ENCODE peak calls at places on chromosomes 16 and 17, in four cellular contexts. O is HCT116, A is K562, B is HepG2. I is an unnamed sample.
A peak's percentile ranks its signal among the peaks of the same experiment; 100 is the strongest.

GRCh38 chr16:14486520-14487303 is 143.3 kb downstream of the PARN start:
- DNase-seq in O (peak; percentile 57), A (peak; percentile 85), B (peak; percentile 98), I (peak; percentile 68)

GRCh38 chr17:5557990-5558389 is 26.3 kb downstream of the NLRP1 start:
- DNase-seq in O (no peak), A (no peak), B (no peak), I (no peak)

GRCh38 chr17:82752371-82753200 is 721 bp downstream of the TBCD start:
- DNase-seq in O (no peak), A (peak; percentile 67), B (no peak), I (peak; percentile 84)

GRCh38 chr16:20393801-20394637 is 10.5 kb downstream of the PDILT start:
- DNase-seq in O (no peak), A (no peak), B (no peak), I (no peak)

GRCh38 chr17:28339431-28339830 is 3.9 kb downstream of the TNFAIP1 start:
- DNase-seq in O (no peak), A (no peak), B (no peak), I (no peak)

GRCh38 chr17:81551458-81552243 is 502 bp downstream of the FAAP100 start:
- DNase-seq in O (no peak), A (peak; percentile 86), B (peak; percentile 47), I (peak; percentile 85)

GRCh38 chr17:35073991-35074627 is 10.6 kb upstream of the RFFL start:
- DNase-seq in O (no peak), A (no peak), B (peak; percentile 69), I (no peak)

GRCh38 chr17:45225964-45226530 is 4.4 kb downstream of the FMNL1 start:
- DNase-seq in O (no peak), A (peak; percentile 84), B (no peak), I (no peak)

GRCh38 chr16:68834550-68834949 is 8.8 kb upstream of the TANGO6 start:
- DNase-seq in O (no peak), A (no peak), B (no peak), I (no peak)

GRCh38 chr17:32355649-32356377 is 5.9 kb downstream of the ZNF207 start:
- DNase-seq in O (no peak), A (no peak), B (no peak), I (no peak)

GRCh38 chr16:11499295-11500089 is 87.2 kb downstream of the LITAF start:
- DNase-seq in O (peak; percentile 28), A (no peak), B (no peak), I (peak; percentile 49)

GRCh38 chr16:81614171-81614570 is 164.9 kb upstream of the PLCG2 start:
- DNase-seq in O (no peak), A (no peak), B (no peak), I (no peak)

GRCh38 chr16:30927789-30928378 is 4.5 kb downstream of the FBXL19 start:
- DNase-seq in O (peak; percentile 61), A (peak; percentile 59), B (peak; percentile 61), I (peak; percentile 95)

GRCh38 chr17:69462010-69462409 is 47.5 kb downstream of the MAP2K6 start:
- DNase-seq in O (no peak), A (no peak), B (no peak), I (no peak)

GRCh38 chr17:418421-418751 is 65.8 kb upstream of the RPH3AL start:
- DNase-seq in O (no peak), A (no peak), B (no peak), I (no peak)

GRCh38 chr16:15701975-15702970 is 52.2 kb downstream of the NDE1 start:
- DNase-seq in O (no peak), A (no peak), B (no peak), I (no peak)

GRCh38 chr17:29084476-29085148 is 41.7 kb downstream of the PIPOX start:
- DNase-seq in O (no peak), A (no peak), B (no peak), I (peak; percentile 90)

GRCh38 chr17:48470388-48471034 is 40.5 kb upstream of the SKAP1 start:
- DNase-seq in O (peak; percentile 64), A (no peak), B (no peak), I (no peak)

GRCh38 chr16:27439273-27440018 is 37.5 kb downstream of the IL21R start:
- DNase-seq in O (no peak), A (no peak), B (no peak), I (peak; percentile 12)

GRCh38 chr16:9415588-9415987 is 324.1 kb downstream of the HAPSTR1 start:
- DNase-seq in O (no peak), A (no peak), B (no peak), I (no peak)

GRCh38 chr16:19885456-19886060 is 910 bp upstream of the GPRC5B start:
- DNase-seq in O (no peak), A (no peak), B (no peak), I (no peak)

GRCh38 chr17:42438600-42439567 is 15.8 kb upstream of the CAVIN1 start:
- DNase-seq in O (no peak), A (no peak), B (peak; percentile 39), I (no peak)

GRCh38 chr17:60435244-60436170 is 13.2 kb downstream of the CHCT1 start:
- DNase-seq in O (peak; percentile 79), A (peak; percentile 73), B (peak; percentile 86), I (peak; percentile 85)

GRCh38 chr17:17853811-17854527 is 17.2 kb upstream of the SREBF1 start:
- DNase-seq in O (no peak), A (no peak), B (no peak), I (no peak)

GRCh38 chr16:27778926-27779570 is 229.1 kb downstream of the KATNIP start:
- DNase-seq in O (no peak), A (no peak), B (no peak), I (no peak)

GRCh38 chr17:47789611-47790520 is 31.7 kb downstream of the OSBPL7 start:
- DNase-seq in O (no peak), A (peak; percentile 26), B (no peak), I (peak; percentile 96)

GRCh38 chr16:66224636-66225035 is 141.9 kb upstream of the CDH5 start:
- DNase-seq in O (no peak), A (no peak), B (no peak), I (no peak)

GRCh38 chr16:9525037-9525436 is 433.6 kb downstream of the HAPSTR1 start:
- DNase-seq in O (no peak), A (no peak), B (no peak), I (no peak)

GRCh38 chr16:83888672-83889044 is 10.3 kb upstream of the MLYCD start:
- DNase-seq in O (no peak), A (no peak), B (no peak), I (no peak)

GRCh38 chr16:25148568-25149215 is 37.1 kb downstream of the LCMT1 start:
- DNase-seq in O (no peak), A (no peak), B (no peak), I (peak; percentile 28)

GRCh38 chr17:81512984-81513668 is 527 bp upstream of the ACTG1 start:
- DNase-seq in O (no peak), A (peak; percentile 51), B (peak; percentile 80), I (no peak)

GRCh38 chr16:3059041-3059722 is 6.3 kb upstream of the IL32 start:
- DNase-seq in O (peak; percentile 60), A (peak; percentile 98), B (peak; percentile 71), I (peak; percentile 99)

GRCh38 chr17:47703191-47703591 is 9.2 kb downstream of the TBKBP1 start:
- DNase-seq in O (no peak), A (no peak), B (no peak), I (no peak)

GRCh38 chr16:27677300-27677699 is 127.4 kb downstream of the KATNIP start:
- DNase-seq in O (no peak), A (no peak), B (peak; percentile 21), I (no peak)

GRCh38 chr17:7439462-7440112 is at the start of gene FGF11:
- DNase-seq in O (no peak), A (no peak), B (no peak), I (peak; percentile 60)
- TF ChIP-seq YY1 in O (no peak), A (no peak), B (no peak), I (no peak)

GRCh38 chr17:52420555-52421078 is 262.1 kb upstream of the CA10 start:
- DNase-seq in O (no peak), A (no peak), B (no peak), I (no peak)
- TF ChIP-seq YY1 in O (no peak), A (no peak), B (no peak), I (no peak)

GRCh38 chr17:2929881-2930533 is 133.4 kb downstream of the OR1D5 start:
- DNase-seq in O (peak; percentile 19), A (peak; percentile 74), B (peak; percentile 29), I (peak; percentile 85)

GRCh38 chr17:2928294-2928890 is 132.2 kb downstream of the RAP1GAP2 start:
- DNase-seq in O (no peak), A (no peak), B (no peak), I (peak; percentile 73)

GRCh38 chr17:2924211-2924610 is 128.0 kb downstream of the RAP1GAP2 start:
- DNase-seq in O (no peak), A (no peak), B (no peak), I (peak; percentile 72)

GRCh38 chr17:2925011-2925410 is 128.8 kb downstream of the RAP1GAP2 start:
- DNase-seq in O (no peak), A (no peak), B (no peak), I (no peak)

GRCh38 chr17:2926019-2926650 is 129.9 kb downstream of the RAP1GAP2 start:
- DNase-seq in O (no peak), A (no peak), B (no peak), I (peak; percentile 69)
- TF ChIP-seq YY1 in O (no peak), A (no peak), B (no peak), I (no peak)

DNA sequence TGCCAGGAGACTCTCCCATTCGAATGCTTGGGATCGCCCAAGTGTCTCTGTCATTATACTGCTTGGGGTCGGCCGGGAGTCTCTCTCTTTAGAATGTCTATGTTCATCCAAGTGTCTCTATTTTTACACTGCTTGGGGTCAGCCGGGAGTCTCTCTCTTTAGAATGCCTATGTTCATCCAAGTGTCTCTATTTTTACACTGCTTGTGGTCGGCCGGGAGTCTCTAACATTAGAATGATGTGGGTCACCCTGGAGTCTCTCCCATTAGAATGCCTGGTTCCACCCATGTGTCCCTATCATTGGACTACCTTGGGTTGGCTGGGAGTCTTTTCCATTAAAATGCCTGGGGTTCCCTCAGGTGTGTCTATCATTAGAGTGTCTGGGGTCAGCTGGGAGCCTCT is 2230.4 kb downstream of the TP53TG3F start:
- DNase-seq in O (no peak), A (no peak), B (no peak), I (no peak)
- TF ChIP-seq YY1 in O (no peak), A (no peak), B (no peak), I (no peak)

GRCh38 chr16:88741368-88741767 is 35.1 kb downstream of the CTU2 start:
- DNase-seq in O (no peak), A (no peak), B (no peak), I (no peak)

GRCh38 chr16:88744839-88745521 is 38.7 kb downstream of the CTU2 start:
- DNase-seq in O (no peak), A (no peak), B (no peak), I (no peak)

GRCh38 chr16:88742896-88743605 is 36.7 kb downstream of the CTU2 start:
- DNase-seq in O (no peak), A (no peak), B (no peak), I (no peak)

GRCh38 chr16:88744520-88744835 is 38.2 kb downstream of the CTU2 start:
- DNase-seq in O (no peak), A (no peak), B (no peak), I (no peak)

GRCh38 chr16:88743693-88744519 is 37.6 kb downstream of the CTU2 start:
- DNase-seq in O (peak; percentile 56), A (peak; percentile 93), B (peak; percentile 60), I (peak; percentile 95)
- TF ChIP-seq YY1 in O (no peak), A (no peak), B (peak; percentile 46), I (no peak)